ENCODE peak calls at places on chromosomes 11 and 22, in six cellular contexts. R, P, V, N, B and H are unnamed samples.

GRCh38 chr11:20949585-20949984 is 280.2 kb downstream of the NELL1 start:
- DNase-seq in V (no peak), R (no peak), P (no peak), B (no peak), N (no peak), H (no peak)

GRCh38 chr11:23509023-23509422 is 648.7 kb upstream of the CCDC179 start:
- DNase-seq in N (no peak), B (no peak), V (no peak), R (no peak), P (no peak), H (peak; percentile 10)

GRCh38 chr22:36732609-36733008 is 29.1 kb upstream of the CACNG2 start:
- DNase-seq in P (no peak), N (no peak), R (no peak), B (no peak), V (no peak), H (no peak)

GRCh38 chr22:25843660-25844275 is 101.8 kb downstream of the MYO18B start:
- DNase-seq in P (no peak), N (no peak), R (no peak), B (no peak), V (no peak), H (no peak)

GRCh38 chr11:116224889-116225200 is 547.9 kb downstream of the BUD13 start:
- DNase-seq in P (no peak), V (no peak), B (no peak), N (no peak), R (no peak), H (no peak)

GRCh38 chr11:8531312-8531711 is 62.7 kb downstream of the STK33 start:
- DNase-seq in V (no peak), R (no peak), P (no peak), B (no peak), N (no peak), H (no peak)

GRCh38 chr22:40224702-40225101 is 47.0 kb downstream of the TNRC6B start:
- DNase-seq in V (no peak), R (no peak), B (no peak), P (no peak), N (no peak), H (no peak)

GRCh38 chr22:45426387-45426786 is 12.9 kb downstream of the RIBC2 start:
- DNase-seq in N (no peak), P (no peak), B (no peak), V (no peak), R (no peak), H (no peak)

GRCh38 chr11:112248216-112248615 is 12.4 kb downstream of the PLET1 start:
- DNase-seq in R (no peak), V (no peak), P (no peak), B (no peak), N (no peak), H (no peak)

GRCh38 chr11:1077417-1078119 is 2.9 kb downstream of the MUC2 start:
- DNase-seq in V (no peak), B (no peak), N (peak; percentile 28), P (no peak), R (no peak), H (no peak)

GRCh38 chr11:78336877-78337553 is 80.6 kb downstream of the GAB2 start:
- DNase-seq in V (no peak), R (no peak), N (no peak), P (no peak), B (no peak), H (no peak)

GRCh38 chr11:1825785-1826451 is 8.9 kb upstream of the SYT8 start:
- DNase-seq in R (no peak), N (no peak), P (no peak), V (no peak), B (no peak), H (no peak)

GRCh38 chr11:79314906-79315689 is 125.7 kb downstream of the TENM4 start:
- DNase-seq in B (peak; percentile 70), P (no peak), V (no peak), N (no peak), R (no peak), H (peak; percentile 33)

GRCh38 chr11:76791861-76792260 is 8.7 kb downstream of the TSKU start:
- DNase-seq in P (no peak), V (peak; percentile 77), N (no peak), R (no peak), B (no peak), H (no peak)

GRCh38 chr11:61598886-61599868 is 18.3 kb upstream of the SYT7 start:
- DNase-seq in B (peak; percentile 86), V (no peak), N (no peak), R (no peak), P (no peak), H (no peak)

GRCh38 chr11:58502004-58502403 is 5.9 kb downstream of the OR5B21 start:
- DNase-seq in N (no peak), B (no peak), V (no peak), R (no peak), P (no peak), H (no peak)

GRCh38 chr11:115974703-115975102 is 470.5 kb upstream of the CADM1 start:
- DNase-seq in P (no peak), N (no peak), B (no peak), R (no peak), V (no peak), H (no peak)

GRCh38 chr11:60912223-60912850 is 1.6 kb upstream of the TMEM109 start:
- DNase-seq in P (no peak), V (no peak), R (no peak), N (no peak), B (no peak), H (no peak)

GRCh38 chr11:62545437-62546243 is 966 bp downstream of the AHNAK start:
- DNase-seq in P (peak; percentile 68), V (peak; percentile 87), N (peak; percentile 95), R (peak; percentile 92), B (peak; percentile 97), H (peak; percentile 97)

GRCh38 chr11:17476317-17477083 is at the start of gene ABCC8:
- DNase-seq in R (no peak), B (peak; percentile 33), V (no peak), P (no peak), N (no peak), H (peak; percentile 2)

GRCh38 chr22:35425971-35426800 is 26.2 kb downstream of the MCM5 start:
- DNase-seq in P (no peak), N (no peak), R (no peak), B (no peak), V (peak; percentile 88), H (peak; percentile 64)

GRCh38 chr11:65383778-65384177 is 1.3 kb upstream of the SLC25A45 start:
- DNase-seq in P (no peak), N (no peak), R (no peak), V (no peak), B (no peak), H (no peak)

GRCh38 chr22:17954200-17954859 is 70.0 kb downstream of the MICAL3 start:
- DNase-seq in V (no peak), B (no peak), N (no peak), P (no peak), R (peak; percentile 25), H (no peak)

GRCh38 chr11:19650929-19651487 is 61.6 kb upstream of the NAV2 start:
- DNase-seq in B (no peak), N (no peak), R (no peak), V (no peak), P (no peak), H (no peak)

GRCh38 chr11:65355776-65356393 is 1.3 kb downstream of the TIGD3 start:
- DNase-seq in R (peak; percentile 31), V (no peak), B (peak; percentile 37), P (no peak), N (peak; percentile 65), H (no peak)

GRCh38 chr11:45156201-45156600 is 9.8 kb downstream of the PRDM11 start:
- DNase-seq in P (no peak), B (no peak), R (no peak), V (no peak), N (no peak), H (no peak)
- H3K4me1 ChIP-seq in P (no peaks in the 10 kb centered on the region), B (no peaks in the 10 kb centered on the region), R (peaks cover 6% of the 10 kb centered on the region), V (no peaks in the 10 kb centered on the region), N (peaks cover 16% of the 10 kb centered on the region), H (no peaks in the 10 kb centered on the region)

DNA sequence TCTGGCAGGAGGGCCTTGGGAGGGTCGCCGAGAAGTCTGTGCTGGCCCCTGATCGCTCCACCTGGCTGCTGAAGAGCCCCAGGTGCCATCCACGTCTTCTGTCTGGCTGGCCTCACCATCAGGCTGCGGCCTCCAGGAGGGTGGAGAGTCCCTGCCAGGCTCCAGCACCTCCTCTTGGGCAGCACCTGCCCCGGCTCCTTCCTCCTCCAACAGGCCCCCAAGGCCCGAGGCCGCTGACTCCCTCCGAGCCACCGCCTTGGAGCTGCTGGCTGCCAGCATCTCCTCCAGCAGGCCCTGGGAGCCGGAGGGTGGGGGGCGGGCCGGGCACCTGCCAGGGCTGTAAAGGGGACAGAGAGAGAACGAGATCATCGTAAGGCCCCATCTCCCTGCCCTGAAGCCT is 22.3 kb downstream of the TNKS1BP1 start:
- DNase-seq in P (no peak), N (no peak), V (no peak), R (no peak), B (no peak), H (no peak)
- H3K36me3 ChIP-seq in P (no peaks in the 10 kb centered on the region), N (peaks cover 20% of the 10 kb centered on the region), V (peaks cover 38% of the 10 kb centered on the region), R (peaks cover 45% of the 10 kb centered on the region), B (peaks cover 22% of the 10 kb centered on the region), H (peaks cover 64% of the 10 kb centered on the region)

GRCh38 chr11:69319255-69320106 is 25.5 kb downstream of the MYEOV start:
- DNase-seq in N (peak; percentile 13), P (no peak), B (no peak), R (no peak), V (no peak), H (no peak)

GRCh38 chr11:69321877-69322350 is 28.0 kb downstream of the MYEOV start:
- DNase-seq in R (no peak), B (no peak), V (peak; percentile 63), P (no peak), N (no peak), H (no peak)

GRCh38 chr11:69318093-69318420 is 24.1 kb downstream of the MYEOV start:
- DNase-seq in R (no peak), N (no peak), P (no peak), V (no peak), B (no peak), H (no peak)

GRCh38 chr11:69320326-69320725 is 26.4 kb downstream of the MYEOV start:
- DNase-seq in N (no peak), V (peak; percentile 68), R (no peak), P (no peak), B (no peak), H (no peak)

GRCh38 chr11:69320756-69321741 is 27.1 kb downstream of the MYEOV start:
- DNase-seq in N (no peak), B (no peak), V (peak; percentile 79), R (no peak), P (no peak), H (no peak)
- H3K4me1 ChIP-seq in N (no peaks in the 10 kb centered on the region), B (peaks cover 3% of the 10 kb centered on the region), V (peaks cover 73% of the 10 kb centered on the region), R (no peaks in the 10 kb centered on the region), P (no peaks in the 10 kb centered on the region), H (no peaks in the 10 kb centered on the region)

GRCh38 chr11:46663277-46663940 is 37.0 kb downstream of the ARHGAP1 start:
- DNase-seq in P (no peak), N (no peak), B (no peak), R (no peak), V (no peak), H (no peak)

GRCh38 chr11:46666516-46666915 is 33.9 kb downstream of the ARHGAP1 start:
- DNase-seq in V (no peak), N (no peak), B (no peak), P (no peak), R (no peak), H (no peak)

GRCh38 chr11:46666982-46667590 is 33.3 kb downstream of the ARHGAP1 start:
- DNase-seq in N (no peak), V (no peak), B (no peak), R (no peak), P (no peak), H (no peak)

GRCh38 chr11:46664612-46665011 is 35.8 kb downstream of the ARHGAP1 start:
- DNase-seq in N (no peak), R (no peak), B (peak; percentile 59), V (no peak), P (no peak), H (no peak)

GRCh38 chr11:46665356-46665755 is 35.1 kb downstream of the ARHGAP1 start:
- DNase-seq in B (no peak), V (no peak), P (no peak), R (no peak), N (no peak), H (no peak)
- H3K36me3 ChIP-seq in B (peaks cover 9% of the 10 kb centered on the region), V (peaks cover 38% of the 10 kb centered on the region), P (peaks cover 61% of the 10 kb centered on the region), R (peaks cover 19% of the 10 kb centered on the region), N (peaks cover 5% of the 10 kb centered on the region), H (peaks cover 63% of the 10 kb centered on the region)